ENCODE peak calls at places on chromosomes 12 and 14, in eight cellular contexts. U is naive thymus-derived CD4-positive, alpha-beta T cell; M is stimulated activated naive CD8-positive, alpha-beta T cell treated with anti-CD3 and anti-CD28 coated beads, Interleukin-15, amount 100 ng/mL, for 72 hours; W is HepG2; G is lower lobe of right lung; H is RWPE2; O is stimulated activated effector memory CD8-positive, alpha-beta T cell treated with anti-CD3 and anti-CD28 coated beads, Interleukin-12 subunit alpha, Interleukin-12 subunit beta, amount 100 ng/mL, for 72 hours; R is activated T-helper 17 cell treated with anti-CD3 and anti-CD28 coated beads, Interleukin-2, amount 50 U/mL, for 72 hours. I is an unnamed sample.

GRCh38 chr12:114726092-114726710 is 42.2 kb upstream of the TBX3 start:
- ATAC-seq in U (no peak), M (no peak), W (no peak), G (no peak), H (no peak), O (no peak), R (no peak), I (no peak)

GRCh38 chr12:1470051-1470450 is 124.3 kb downstream of the FBXL14 start:
- ATAC-seq in U (no peak), M (no peak), W (no peak), G (no peak), H (no peak), O (no peak), R (no peak), I (no peak)

GRCh38 chr14:26855051-26855753 is 257.4 kb upstream of the NOVA1 start:
- ATAC-seq in U (no peak), M (no peak), W (no peak), G (no peak), H (peak), O (no peak), R (no peak), I (no peak)

GRCh38 chr12:16350682-16351081 is 3.2 kb downstream of the MGST1 start:
- ATAC-seq in U (no peak), M (no peak), W (no peak), G (peak), H (peak), O (no peak), R (no peak), I (no peak)

GRCh38 chr14:52735921-52736489 is 6.0 kb downstream of the STYX start:
- ATAC-seq in U (no peak), M (no peak), W (peak), G (peak), H (no peak), O (no peak), R (peak), I (no peak)

GRCh38 chr14:61229475-61229888 is 51.7 kb downstream of the TMEM30B start:
- ATAC-seq in U (no peak), M (no peak), W (no peak), G (peak), H (no peak), O (no peak), R (no peak), I (no peak)

GRCh38 chr14:59464651-59465569 is at the start of gene GPR135:
- ATAC-seq in U (peak), M (peak), W (peak), G (peak), H (peak), O (peak), R (peak), I (peak)

GRCh38 chr12:108653082-108653516 is 19.4 kb upstream of the SELPLG start:
- ATAC-seq in U (no peak), M (no peak), W (no peak), G (no peak), H (no peak), O (no peak), R (peak), I (peak)

GRCh38 chr12:109544955-109545531 is 28.3 kb downstream of the MMAB start:
- ATAC-seq in U (peak), M (no peak), W (peak), G (no peak), H (peak), O (peak), R (no peak), I (no peak)

GRCh38 chr12:94100990-94101901 is 47.1 kb upstream of the PLXNC1 start:
- ATAC-seq in U (peak), M (peak), W (peak), G (peak), H (peak), O (peak), R (peak), I (peak)

GRCh38 chr14:92655802-92656201 is 92.6 kb downstream of the LGMN start:
- ATAC-seq in U (no peak), M (no peak), W (no peak), G (no peak), H (no peak), O (no peak), R (no peak), I (no peak)

GRCh38 chr14:96253140-96253539 is 2.9 kb upstream of the BDKRB1 start:
- ATAC-seq in U (no peak), M (no peak), W (peak), G (peak), H (peak), O (no peak), R (no peak), I (no peak)

GRCh38 chr14:98580131-98580678 is 691.8 kb downstream of the BCL11B start:
- ATAC-seq in U (no peak), M (no peak), W (no peak), G (no peak), H (no peak), O (no peak), R (no peak), I (no peak)

GRCh38 chr12:67085699-67086098 is 183.5 kb upstream of the CAND1 start:
- ATAC-seq in U (no peak), M (no peak), W (no peak), G (no peak), H (no peak), O (no peak), R (no peak), I (no peak)

GRCh38 chr14:97618401-97618800 is 821.2 kb downstream of the VRK1 start:
- ATAC-seq in U (no peak), M (no peak), W (no peak), G (no peak), H (no peak), O (no peak), R (no peak), I (no peak)

GRCh38 chr12:52873513-52873831 is 24.7 kb upstream of the KRT78 start:
- ATAC-seq in U (no peak), M (no peak), W (no peak), G (no peak), H (no peak), O (no peak), R (no peak), I (no peak)

GRCh38 chr12:17197971-17198370 is 592.0 kb upstream of the LMO3 start:
- ATAC-seq in U (no peak), M (no peak), W (no peak), G (no peak), H (no peak), O (no peak), R (no peak), I (no peak)

GRCh38 chr12:6494351-6494743 is 445 bp downstream of the NCAPD2 start:
- ATAC-seq in U (no peak), M (peak), W (no peak), G (no peak), H (no peak), O (no peak), R (no peak), I (no peak)

GRCh38 chr12:108802666-108803036 is 54.7 kb downstream of the SSH1 start:
- ATAC-seq in U (no peak), M (no peak), W (no peak), G (no peak), H (no peak), O (no peak), R (no peak), I (no peak)

GRCh38 chr12:60205500-60205899 is 609.7 kb downstream of the SLC16A7 start:
- ATAC-seq in U (no peak), M (no peak), W (no peak), G (no peak), H (peak), O (no peak), R (no peak), I (no peak)